ENCODE peak calls at places on chromosome 6, in eight cellular contexts. N, O, Z, I, J, D, X and P are unnamed samples.

GRCh38 chr6:37695857-37696219 is 1.8 kb downstream of the MDGA1 start:
- DNase-seq in N (no peak), O (no peak), Z (no peak), I (peak), J (no peak), D (peak), X (no peak), P (peak)

GRCh38 chr6:100751590-100751989 is 129.5 kb downstream of the ASCC3 start:
- DNase-seq in N (no peak), O (no peak), Z (no peak), I (no peak), J (no peak), D (no peak), X (no peak), P (no peak)

GRCh38 chr6:3297909-3298308 is 39.2 kb downstream of the PSMG4 start:
- DNase-seq in N (peak), O (no peak), Z (no peak), I (no peak), J (no peak), D (no peak), X (no peak), P (peak)

GRCh38 chr6:120908767-120909166 is 425.5 kb downstream of the TBC1D32 start:
- DNase-seq in N (no peak), O (no peak), Z (no peak), I (no peak), J (no peak), D (no peak), X (no peak), P (no peak)

GRCh38 chr6:9516207-9516606 is 898.7 kb downstream of the TFAP2A start:
- DNase-seq in N (peak), O (no peak), Z (no peak), I (no peak), J (no peak), D (peak), X (no peak), P (no peak)

GRCh38 chr6:75098709-75099108 is 107.1 kb downstream of the COL12A1 start:
- DNase-seq in N (no peak), O (peak), Z (no peak), I (peak), J (peak), D (peak), X (peak), P (no peak)

GRCh38 chr6:133964052-133964451 is 11.0 kb downstream of the TBPL1 start:
- DNase-seq in N (no peak), O (no peak), Z (no peak), I (no peak), J (no peak), D (peak), X (no peak), P (no peak)

GRCh38 chr6:46888031-46888430 is 33.7 kb downstream of the ADGRF5 start:
- DNase-seq in N (no peak), O (no peak), Z (no peak), I (no peak), J (no peak), D (no peak), X (no peak), P (no peak)

GRCh38 chr6:14706378-14706929 is 539.4 kb upstream of the JARID2 start:
- DNase-seq in N (no peak), O (peak), Z (no peak), I (peak), J (no peak), D (peak), X (peak), P (peak)

GRCh38 chr6:167396659-167397490 is 72.0 kb downstream of the TTLL2 start:
- DNase-seq in N (peak), O (no peak), Z (no peak), I (no peak), J (peak), D (no peak), X (no peak), P (no peak)

GRCh38 chr6:156791261-156791850 is 14.2 kb downstream of the ARID1B start:
- DNase-seq in N (peak), O (peak), Z (no peak), I (no peak), J (no peak), D (peak), X (peak), P (no peak)

GRCh38 chr6:42197574-42198362 is 3.0 kb upstream of the GUCA1B start:
- DNase-seq in N (no peak), O (no peak), Z (no peak), I (no peak), J (no peak), D (peak), X (no peak), P (no peak)

DNA sequence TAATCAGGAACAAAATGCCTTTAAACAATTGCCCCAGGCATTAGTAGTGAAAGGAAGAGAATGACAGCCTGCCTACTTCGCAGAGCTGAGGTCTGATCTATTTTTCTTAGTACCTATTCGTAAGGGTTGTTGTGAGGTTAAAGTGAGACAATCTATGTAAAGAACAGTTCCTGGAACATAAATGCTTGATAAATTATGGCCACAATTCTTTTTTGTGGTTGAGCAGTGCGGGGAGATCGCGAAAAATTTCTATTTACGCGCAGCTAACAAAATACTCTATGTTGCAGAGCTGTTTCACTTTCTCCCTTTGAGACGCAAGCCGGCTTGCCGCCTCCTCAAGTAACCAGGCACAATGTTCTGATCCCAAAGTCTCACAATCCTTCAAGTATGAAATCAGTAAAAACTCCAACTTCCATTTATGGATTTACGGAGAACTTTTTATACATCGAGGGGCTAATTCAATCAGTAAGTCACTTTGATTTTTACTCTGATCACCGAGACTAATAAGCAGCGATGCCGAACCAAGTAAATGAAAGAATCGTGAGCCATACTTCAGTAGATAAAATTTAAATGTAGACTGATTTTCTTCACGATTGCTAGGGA is 839 bp upstream of the PNRC1 start:
- DNase-seq in N (peak), O (no peak), Z (peak), I (peak), J (no peak), D (peak), X (peak), P (peak)
- H3K27ac ChIP-seq in N (peak), O (peak), Z (peak), I (peak), J (peak), D (peak), X (peak), P (peak)

GRCh38 chr6:24274441-24275083 is 83.3 kb downstream of the DCDC2 start:
- DNase-seq in N (no peak), O (no peak), Z (no peak), I (no peak), J (no peak), D (peak), X (no peak), P (no peak)
- TF ChIP-seq CTCF in N (peak), O (no peak), Z (peak), I (no peak), J (no peak), D (peak), X (peak), P (peak)

DNA sequence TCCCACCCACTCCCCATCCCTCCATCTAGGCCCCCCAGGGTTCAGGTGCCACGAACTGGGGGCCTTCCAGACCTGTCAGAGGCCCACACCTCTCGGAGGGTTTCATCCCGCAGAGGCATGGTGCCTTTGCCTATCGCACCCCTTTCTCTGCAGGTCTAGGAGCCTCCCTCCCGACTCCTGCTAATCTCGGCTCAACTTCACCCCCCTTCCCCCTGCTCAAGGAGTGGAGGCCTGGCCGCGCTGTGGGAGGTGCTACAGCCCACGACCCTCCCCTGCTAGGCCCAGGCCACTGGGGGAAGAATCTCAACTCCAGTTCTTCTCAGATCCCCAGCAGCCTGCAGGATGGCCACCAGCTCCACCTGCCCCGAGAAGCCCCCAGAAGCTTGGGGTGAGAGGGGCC is at the start of gene TULP1:
- DNase-seq in N (peak), O (no peak), Z (no peak), I (no peak), J (no peak), D (no peak), X (no peak), P (no peak)
- H3K4me3 ChIP-seq in N (no peak), O (no peak), Z (no peak), I (peak), J (peak), D (no peak), X (no peak), P (no peak)

DNA sequence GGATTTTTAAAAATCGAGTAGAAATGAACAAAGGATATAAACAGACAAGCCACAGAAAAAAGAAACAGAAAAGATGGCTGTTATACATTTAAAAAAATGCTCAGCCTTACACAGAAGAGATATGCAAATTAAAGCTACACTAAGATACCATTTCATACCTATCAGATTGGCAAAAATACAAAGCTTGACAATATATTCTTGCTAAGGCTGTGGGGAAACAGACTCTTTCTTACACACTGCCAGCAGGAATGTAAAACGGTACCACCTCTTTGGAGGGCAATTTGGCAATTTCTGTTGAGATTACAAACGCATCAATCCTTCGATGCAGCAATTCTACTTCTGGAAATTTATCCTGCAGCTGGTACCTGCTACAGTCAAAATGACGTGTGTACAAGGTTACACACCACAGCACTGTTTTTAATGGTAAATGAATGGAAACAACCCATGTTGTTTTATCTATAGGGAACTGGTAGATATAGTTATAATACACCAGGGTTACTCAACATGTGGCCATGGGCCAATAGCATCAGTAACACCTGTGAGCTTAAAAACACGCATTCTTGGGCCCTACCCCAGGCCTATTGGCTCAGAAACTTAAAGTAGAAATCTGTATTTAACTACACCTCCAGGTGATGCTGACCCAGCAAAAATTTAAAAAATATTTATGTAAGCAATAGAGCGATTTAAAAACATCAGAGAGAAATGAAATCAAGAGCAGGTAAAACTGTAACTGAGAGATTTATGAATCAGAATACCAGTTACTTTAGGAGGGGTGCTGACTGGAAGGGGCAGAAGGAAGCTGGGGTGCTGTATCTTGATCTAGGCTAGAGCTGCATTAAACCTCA is 53.3 kb downstream of the TRAM2 start:
- DNase-seq in N (no peak), O (no peak), Z (no peak), I (no peak), J (no peak), D (no peak), X (no peak), P (no peak)
- H3K27ac ChIP-seq in N (no peak), O (no peak), Z (peak), I (no peak), J (no peak), D (no peak), X (no peak), P (no peak)

DNA sequence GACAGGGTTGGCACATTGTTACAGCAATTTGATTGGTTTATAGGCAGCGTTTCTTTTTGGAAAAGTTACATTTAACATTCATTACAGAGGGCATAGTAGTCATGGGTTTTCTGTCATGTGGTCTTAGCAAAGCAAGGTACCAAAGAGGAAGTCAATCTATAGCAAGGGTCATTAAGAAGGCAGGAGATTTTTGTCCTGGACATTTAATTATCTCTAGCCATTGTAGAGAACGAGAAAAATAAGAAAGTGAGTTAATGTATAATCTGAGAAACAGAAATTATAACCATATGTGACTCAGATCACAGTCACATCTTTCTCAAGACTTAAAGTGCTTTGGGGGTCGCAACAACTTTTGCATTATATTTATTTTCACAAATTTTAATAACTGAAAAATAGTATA is 47.4 kb downstream of the TPD52L1 start:
- DNase-seq in N (no peak), O (no peak), Z (no peak), I (no peak), J (no peak), D (no peak), X (no peak), P (no peak)
- TF ChIP-seq CTCF in N (no peak), O (no peak), Z (no peak), I (no peak), J (no peak), D (no peak), X (no peak), P (no peak)